ENCODE peak calls at places on chromosomes 11 and 22, in six cellular contexts. H is RWPE1, M is A673, K is substantia nigra, C is HCT116, G is left ventricle myocardium inferior. Z is an unnamed sample.

GRCh38 chr11:100817620-100818019 is 130.5 kb downstream of the ARHGAP42 start:
- DNase-seq in H (no peak), M (no peak), K (no peak), C (no peak), G (no peak), Z (no peak)

GRCh38 chr11:76626921-76627391 is 43.6 kb downstream of the LRRC32 start:
- DNase-seq in H (no peak), M (no peak), K (no peak), C (no peak), G (no peak), Z (no peak)

GRCh38 chr22:32475428-32476010 is 908 bp downstream of the FBXO7 start:
- DNase-seq in H (no peak), M (peak; percentile 55), K (peak; percentile 28), C (peak; percentile 8), G (peak; percentile 26), Z (peak; percentile 43)

GRCh38 chr22:29146101-29146560 is 59.6 kb upstream of the EMID1 start:
- DNase-seq in H (no peak), M (no peak), K (no peak), C (no peak), G (no peak), Z (no peak)

GRCh38 chr11:93729129-93729616 is 12.1 kb downstream of the TAF1D start:
- DNase-seq in H (no peak), M (no peak), K (no peak), C (no peak), G (no peak), Z (no peak)

GRCh38 chr11:43697679-43698078 is 17.1 kb downstream of the HSD17B12 start:
- DNase-seq in H (no peak), M (no peak), K (no peak), C (no peak), G (no peak), Z (no peak)

GRCh38 chr11:14094481-14095037 is 132.0 kb downstream of the SPON1 start:
- DNase-seq in H (no peak), M (no peak), K (no peak), C (no peak), G (no peak), Z (no peak)

GRCh38 chr11:66264893-66265292 is 3.5 kb upstream of the RAB1B start:
- DNase-seq in H (no peak), M (peak; percentile 62), K (no peak), C (no peak), G (no peak), Z (no peak)

GRCh38 chr11:68843052-68843561 is 1.4 kb upstream of the CPT1A start:
- DNase-seq in H (no peak), M (peak; percentile 62), K (no peak), C (no peak), G (no peak), Z (no peak)

GRCh38 chr11:77127969-77128691 is at the start of gene MYO7A:
- DNase-seq in H (no peak), M (no peak), K (peak; percentile 15), C (no peak), G (peak; percentile 70), Z (peak; percentile 64)

GRCh38 chr11:111565111-111565720 is 24.7 kb downstream of the LAYN start:
- DNase-seq in H (peak; percentile 65), M (peak; percentile 88), K (no peak), C (peak; percentile 63), G (peak; percentile 26), Z (no peak)

GRCh38 chr11:72317982-72318381 is 74.0 kb upstream of the PHOX2A start:
- DNase-seq in H (no peak), M (no peak), K (no peak), C (no peak), G (no peak), Z (no peak)

GRCh38 chr11:96288915-96289314 is 54.1 kb downstream of the MAML2 start:
- DNase-seq in H (no peak), M (no peak), K (no peak), C (no peak), G (no peak), Z (no peak)

GRCh38 chr22:49657275-49657973 is 170.2 kb downstream of the BRD1 start:
- DNase-seq in H (no peak), M (no peak), K (no peak), C (peak; percentile 71), G (peak; percentile 75), Z (no peak)

GRCh38 chr11:67043572-67044329 is 12.9 kb upstream of the RHOD start:
- DNase-seq in H (no peak), M (no peak), K (no peak), C (no peak), G (no peak), Z (no peak)

GRCh38 chr11:42251984-42252383 is 792.5 kb upstream of the LRRC4C start:
- DNase-seq in H (no peak), M (no peak), K (no peak), C (no peak), G (no peak), Z (no peak)

DNA sequence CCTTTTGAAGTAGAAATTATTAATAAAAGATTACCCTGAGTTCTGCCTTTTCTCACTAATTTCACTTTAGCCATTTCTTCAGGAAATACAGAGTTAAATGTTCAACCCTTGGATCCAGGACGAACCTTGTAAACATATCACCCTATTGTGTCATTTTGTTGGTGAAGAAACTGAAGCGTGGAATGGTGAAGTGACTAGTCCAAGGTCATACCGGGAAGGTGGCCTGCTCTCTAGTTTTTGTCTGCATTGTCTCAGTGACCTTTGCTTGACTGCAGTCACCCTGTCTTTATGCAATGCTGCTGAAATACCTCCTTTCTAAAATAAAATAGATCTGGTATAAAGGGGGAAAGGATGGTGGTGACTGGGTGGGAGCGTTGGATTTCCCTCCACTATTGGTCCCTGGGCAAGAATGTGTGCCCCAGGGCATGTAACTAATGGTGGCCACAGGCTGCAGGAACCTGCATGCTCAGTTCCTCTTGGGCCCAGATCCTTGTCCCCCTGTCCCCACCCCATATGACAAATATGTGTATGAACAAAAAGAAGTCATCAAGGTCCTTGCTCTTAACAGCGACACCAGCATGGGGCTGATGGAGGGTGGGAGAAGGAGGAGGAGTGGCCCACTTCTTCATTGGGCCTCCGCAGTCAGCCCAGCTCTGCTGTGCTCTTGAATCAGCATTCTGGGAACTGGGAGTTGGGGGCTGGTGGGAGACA is 977 bp upstream of the SORL1-AS1 start:
- DNase-seq in H (no peak), M (no peak), K (no peak), C (no peak), G (no peak), Z (no peak)
- H3K27ac ChIP-seq in H (no peak overlapping the region), M (no peak overlapping the region), K (peak overlapping the region; percentile 81), C (no peak overlapping the region), G (no peak overlapping the region), Z (peak overlapping the region; percentile 65)

GRCh38 chr11:21066030-21066429 is 396.6 kb downstream of the NELL1 start:
- DNase-seq in H (no peak), M (no peak), K (no peak), C (no peak), G (no peak), Z (no peak)
- H3K27ac ChIP-seq in H (no peak overlapping the region), M (no peak overlapping the region), K (no peak overlapping the region), C (no peak overlapping the region), G (no peak overlapping the region), Z (no peak overlapping the region)

DNA sequence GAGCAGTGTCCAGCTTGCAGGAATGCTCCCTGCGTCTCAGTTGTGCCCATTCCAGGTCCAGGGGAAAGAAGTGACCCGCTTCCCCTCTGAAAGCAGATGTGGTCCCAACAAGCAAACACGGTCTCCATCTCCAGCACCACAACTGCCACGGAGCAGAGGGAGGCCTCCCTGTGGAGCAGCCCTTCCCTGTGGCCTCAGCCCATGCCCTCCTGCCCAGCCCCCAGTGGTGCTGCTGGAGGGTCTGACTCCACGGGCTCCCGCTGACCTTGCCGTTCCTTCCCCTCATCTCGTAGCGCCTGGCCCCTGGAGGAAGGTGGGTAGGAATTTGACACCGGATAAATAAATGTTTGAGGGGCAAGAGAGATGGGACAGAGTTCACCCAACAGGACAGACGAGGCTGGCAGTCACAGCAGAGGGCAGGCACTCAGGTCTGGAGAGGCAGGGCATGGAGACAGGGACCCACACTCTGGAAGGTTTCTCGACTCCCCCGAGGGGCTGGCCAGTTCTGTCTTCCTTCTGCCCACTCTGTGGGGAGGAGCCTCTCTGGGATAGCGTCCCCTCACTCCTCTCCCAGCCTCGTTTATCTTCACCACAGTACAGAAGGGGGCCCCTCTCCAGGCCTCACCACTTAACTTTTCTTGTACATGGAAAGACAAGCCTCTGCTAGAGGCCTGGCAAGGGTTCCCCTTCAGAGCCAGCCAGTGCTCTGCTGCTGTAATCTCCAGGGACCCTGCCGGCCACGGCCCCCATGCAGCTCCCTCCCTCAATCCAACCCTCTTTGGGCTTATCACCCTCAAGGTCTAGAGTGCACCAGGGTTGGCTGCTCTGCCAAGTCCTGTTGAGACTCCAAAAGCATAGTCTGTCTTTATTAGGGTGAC is 7.5 kb upstream of the ST3GAL4 start:
- DNase-seq in H (no peak), M (no peak), K (no peak), C (no peak), G (no peak), Z (no peak)
- H3K27ac ChIP-seq in H (peak overlapping the region; percentile 76), M (no peak overlapping the region), K (no peak overlapping the region), C (no peak overlapping the region), G (peak overlapping the region; percentile 79), Z (no peak overlapping the region)

GRCh38 chr11:28232649-28233048 is 124.5 kb downstream of the METTL15 start:
- DNase-seq in H (no peak), M (no peak), K (no peak), C (no peak), G (no peak), Z (no peak)

GRCh38 chr11:28227460-28227859 is 119.3 kb downstream of the METTL15 start:
- DNase-seq in H (no peak), M (no peak), K (no peak), C (no peak), G (no peak), Z (no peak)

GRCh38 chr11:28228196-28228595 is 120.0 kb downstream of the METTL15 start:
- DNase-seq in H (peak; percentile 1), M (peak; percentile 49), K (no peak), C (no peak), G (no peak), Z (no peak)

DNA sequence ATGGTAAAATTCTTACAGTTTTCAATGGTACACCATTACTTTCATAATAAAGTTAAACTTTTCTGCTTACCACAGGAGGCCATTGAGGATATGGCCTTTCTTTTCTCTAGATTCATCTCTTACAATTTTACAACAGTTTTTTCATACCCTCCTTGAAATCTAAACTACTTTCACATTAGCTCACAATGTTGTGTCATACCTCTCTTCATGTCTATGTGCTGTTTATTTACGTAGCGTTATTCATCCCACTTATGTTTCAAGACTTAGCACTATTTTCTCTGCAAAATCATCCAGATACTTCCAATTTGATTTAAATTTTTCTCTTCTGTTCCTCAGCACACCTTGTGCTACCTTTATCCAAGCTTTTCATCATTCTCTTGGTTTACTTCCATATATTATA is 123.3 kb downstream of the METTL15 start:
- DNase-seq in H (no peak), M (no peak), K (no peak), C (no peak), G (no peak), Z (no peak)
- H3K27ac ChIP-seq in H (no peak overlapping the region), M (no peak overlapping the region), K (no peak overlapping the region), C (no peak overlapping the region), G (no peak overlapping the region), Z (no peak overlapping the region)

GRCh38 chr22:34760276-34761008 is 305.5 kb upstream of the ISX start:
- DNase-seq in H (no peak), M (no peak), K (no peak), C (no peak), G (no peak), Z (no peak)
- H3K27ac ChIP-seq in H (no peak overlapping the region), M (no peak overlapping the region), K (no peak overlapping the region), C (no peak overlapping the region), G (no peak overlapping the region), Z (no peak overlapping the region)